ENCODE peak calls at places on chromosomes 5 and 9, in seven cellular contexts. L, B, A, X, M, Z and Y are unnamed samples.

GRCh38 chr9:87375397-87376073 is 122.1 kb upstream of the DAPK1 start:
- DNase-seq in Z (no peak), M (peak), X (no peak), B (no peak), A (peak), L (no peak), Y (no peak)

GRCh38 chr9:104633976-104634520 is 16.0 kb upstream of the OR13C9 start:
- DNase-seq in Z (no peak), L (no peak), X (no peak), B (no peak), A (no peak), M (no peak), Y (peak)

GRCh38 chr5:142179776-142180387 is 71.3 kb downstream of the NDFIP1 start:
- DNase-seq in L (no peak), A (no peak), M (no peak), B (no peak), Z (no peak), X (no peak), Y (no peak)

GRCh38 chr9:16530669-16531461 is 339.6 kb downstream of the BNC2 start:
- DNase-seq in M (no peak), L (no peak), Z (no peak), X (no peak), B (no peak), A (peak), Y (no peak)

GRCh38 chr5:35248843-35249780 is 18.8 kb upstream of the PRLR start:
- DNase-seq in B (no peak), L (no peak), M (no peak), Z (no peak), X (no peak), A (no peak), Y (peak)

GRCh38 chr9:94952553-94953373 is 226.3 kb downstream of the AOPEP start:
- DNase-seq in Z (peak), L (no peak), B (no peak), X (no peak), A (peak), M (no peak), Y (no peak)

GRCh38 chr9:93576296-93577044 is at the start of gene PHF2:
- DNase-seq in M (peak), B (no peak), X (no peak), Z (peak), A (no peak), L (no peak), Y (peak)

GRCh38 chr9:115393976-115394775 is 276.2 kb upstream of the TNC start:
- DNase-seq in A (peak), L (no peak), Z (no peak), B (no peak), X (no peak), M (no peak), Y (no peak)

GRCh38 chr5:34806532-34806931 is 32.4 kb upstream of the TTC23L start:
- DNase-seq in X (no peak), L (no peak), A (no peak), M (no peak), Z (no peak), B (no peak), Y (no peak)

GRCh38 chr5:103532116-103532734 is 30.4 kb downstream of the NUDT12 start:
- DNase-seq in M (no peak), B (no peak), Z (no peak), L (no peak), X (no peak), A (no peak), Y (no peak)

GRCh38 chr9:69149321-69149807 is 24.7 kb upstream of the TJP2 start:
- DNase-seq in X (no peak), M (peak), A (peak), Z (no peak), L (peak), B (peak), Y (peak)

GRCh38 chr9:5735072-5735471 is 97.8 kb downstream of the ERMP1 start:
- DNase-seq in Z (no peak), L (no peak), M (no peak), A (no peak), B (no peak), X (no peak), Y (peak)

GRCh38 chr5:107812570-107813141 is 141.9 kb upstream of the EFNA5 start:
- DNase-seq in M (peak), A (no peak), X (no peak), B (no peak), L (no peak), Z (no peak), Y (peak)

GRCh38 chr5:107673368-107674136 is 2.8 kb upstream of the EFNA5 start:
- DNase-seq in X (peak), M (peak), B (peak), A (peak), Z (peak), L (no peak), Y (peak)

GRCh38 chr9:134776080-134776796 is 104.4 kb upstream of the FCN2 start:
- DNase-seq in B (no peak), Z (no peak), L (no peak), M (no peak), A (no peak), X (no peak), Y (peak)

GRCh38 chr9:128251701-128252100 is 24.1 kb downstream of the GOLGA2 start:
- DNase-seq in B (no peak), X (no peak), A (no peak), Z (no peak), M (no peak), L (no peak), Y (peak)

GRCh38 chr5:132782101-132782500 is 5.1 kb upstream of the SEPTIN8 start:
- DNase-seq in Z (no peak), M (peak), L (no peak), X (no peak), A (peak), B (no peak), Y (peak)

GRCh38 chr5:65113766-65114165 is 345.0 kb downstream of the CWC27 start:
- DNase-seq in L (no peak), B (no peak), M (no peak), A (no peak), X (no peak), Z (no peak), Y (no peak)